ENCODE peak calls at places on chromosomes 6 and 20, in four cellular contexts. L, X, N and R are unnamed samples. For H3K27me3, the result is how much of the 10 kb centered on the place peaks cover.

GRCh38 chr6:30798501-30798900 is 54.2 kb upstream of the IER3 start:
- DNase-seq in L (no peak), X (no peak), N (no peak), R (no peak)

GRCh38 chr20:45346851-45347250 is 1.4 kb downstream of the SDC4 start:
- DNase-seq in L (no peak), X (no peak), N (no peak), R (no peak)

GRCh38 chr6:28910901-28911680 is 12.7 kb downstream of the TRIM27 start:
- DNase-seq in L (no peak), X (no peak), N (no peak), R (no peak)

GRCh38 chr6:99979953-99980352 is 14.1 kb downstream of the MCHR2 start:
- DNase-seq in L (no peak), X (no peak), N (no peak), R (no peak)

GRCh38 chr6:90416322-90416721 is 119.7 kb upstream of the BACH2 start:
- DNase-seq in L (no peak), X (no peak), N (no peak), R (no peak)

GRCh38 chr20:43372051-43372450 is 85.6 kb upstream of the SRSF6 start:
- DNase-seq in L (no peak), X (no peak), N (no peak), R (no peak)

GRCh38 chr6:169145991-169146501 is 107.6 kb downstream of the THBS2 start:
- DNase-seq in L (no peak), X (no peak), N (no peak), R (no peak)

GRCh38 chr20:34984756-34985261 is 29.1 kb downstream of the MYH7B start:
- DNase-seq in L (no peak), X (no peak), N (no peak), R (no peak)

GRCh38 chr20:56592211-56592610 is 36.9 kb upstream of the TFAP2C start:
- DNase-seq in L (no peak), X (no peak), N (no peak), R (no peak)

GRCh38 chr20:48791666-48792071 is 36.1 kb downstream of the PREX1 start:
- DNase-seq in L (no peak), X (no peak), N (no peak), R (no peak)

GRCh38 chr6:32432050-32432450 is 7.6 kb upstream of the HLA-DRA start:
- DNase-seq in L (peak), X (no peak), N (no peak), R (no peak)

GRCh38 chr20:9294081-9294480 is 220.3 kb upstream of the LAMP5 start:
- DNase-seq in L (no peak), X (no peak), N (no peak), R (no peak)

GRCh38 chr6:89268776-89269175 is 46.3 kb downstream of the GABRR2 start:
- DNase-seq in L (no peak), X (no peak), N (no peak), R (no peak)

GRCh38 chr20:46695888-46696287 is 6.6 kb upstream of the TP53RK start:
- DNase-seq in L (no peak), X (no peak), N (no peak), R (no peak)

GRCh38 chr20:39059036-39059435 is 96.9 kb downstream of the DHX35 start:
- DNase-seq in L (no peak), X (no peak), N (no peak), R (no peak)
- H3K27me3 ChIP-seq in L (under half), X (under half), N (under half), R (under half)

GRCh38 chr20:607476-607875 is 2.6 kb downstream of the TCF15 start:
- DNase-seq in L (no peak), X (no peak), N (no peak), R (no peak)
- H3K27me3 ChIP-seq in L (under half), X (half or more), N (under half), R (under half)

DNA sequence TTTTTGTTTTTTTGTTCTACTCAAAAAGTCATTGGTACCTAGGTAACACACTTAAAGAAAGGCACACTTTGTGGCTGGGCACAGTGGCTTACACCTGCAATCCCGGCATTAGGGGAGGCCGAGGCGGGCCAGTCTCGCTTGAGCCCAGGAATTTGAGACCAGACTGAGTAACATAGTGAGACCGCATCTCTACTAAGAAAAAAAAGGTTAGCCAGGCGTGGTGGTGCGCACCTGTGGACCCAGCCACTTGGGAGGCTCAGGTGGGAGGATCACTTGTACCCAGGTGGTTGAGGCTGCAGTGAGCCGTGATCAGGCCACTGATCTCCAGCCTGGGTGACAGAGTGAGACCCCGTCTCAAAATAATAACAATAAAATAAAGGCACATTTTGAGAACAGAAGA is 67.4 kb upstream of the BHLHE23 start:
- DNase-seq in L (no peak), X (no peak), N (no peak), R (no peak)
- H3K27me3 ChIP-seq in L (under half), X (half or more), N (under half), R (under half)

DNA sequence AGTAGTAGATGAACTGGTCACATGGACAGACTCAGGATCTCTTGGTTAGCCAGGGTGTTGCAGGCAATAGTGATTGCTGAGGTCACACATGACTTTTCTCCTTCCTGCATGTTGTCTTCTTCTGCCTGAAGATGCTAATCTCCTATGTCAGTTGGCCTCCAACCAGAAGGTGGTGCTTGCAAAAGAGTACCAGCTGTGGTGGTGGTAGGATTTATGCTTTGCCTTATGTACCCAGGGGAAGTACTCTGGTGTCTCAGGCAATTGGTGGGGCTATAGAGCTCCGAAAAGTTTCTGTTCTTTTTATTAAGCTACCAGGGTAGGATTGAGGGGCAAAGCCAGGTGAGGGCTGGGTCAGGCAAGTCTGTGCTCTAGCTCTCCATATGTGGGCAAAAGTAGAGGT is 98.5 kb downstream of the CARMIL1 start:
- DNase-seq in L (no peak), X (no peak), N (no peak), R (no peak)
- H3K27me3 ChIP-seq in L (under half), X (under half), N (under half), R (under half)

GRCh38 chr20:3082955-3083952 is 1.3 kb downstream of the AVP start:
- DNase-seq in L (no peak), X (no peak), N (no peak), R (no peak)
- H3K27me3 ChIP-seq in L (under half), X (half or more), N (under half), R (under half)

GRCh38 chr20:611047-611842 is 1.1 kb upstream of the TCF15 start:
- DNase-seq in L (no peak), X (no peak), N (no peak), R (no peak)

GRCh38 chr20:609371-609964 is 641 bp downstream of the TCF15 start:
- DNase-seq in L (no peak), X (no peak), N (no peak), R (no peak)

GRCh38 chr20:611843-612185 is 1.7 kb upstream of the TCF15 start:
- DNase-seq in L (no peak), X (no peak), N (no peak), R (no peak)

GRCh38 chr20:610130-611046 is at the start of gene TCF15:
- DNase-seq in L (no peak), X (peak), N (peak), R (no peak)

GRCh38 chr20:608970-609369 is 1.1 kb downstream of the TCF15 start:
- DNase-seq in L (no peak), X (no peak), N (no peak), R (no peak)
- H3K27me3 ChIP-seq in L (under half), X (half or more), N (under half), R (under half)

DNA sequence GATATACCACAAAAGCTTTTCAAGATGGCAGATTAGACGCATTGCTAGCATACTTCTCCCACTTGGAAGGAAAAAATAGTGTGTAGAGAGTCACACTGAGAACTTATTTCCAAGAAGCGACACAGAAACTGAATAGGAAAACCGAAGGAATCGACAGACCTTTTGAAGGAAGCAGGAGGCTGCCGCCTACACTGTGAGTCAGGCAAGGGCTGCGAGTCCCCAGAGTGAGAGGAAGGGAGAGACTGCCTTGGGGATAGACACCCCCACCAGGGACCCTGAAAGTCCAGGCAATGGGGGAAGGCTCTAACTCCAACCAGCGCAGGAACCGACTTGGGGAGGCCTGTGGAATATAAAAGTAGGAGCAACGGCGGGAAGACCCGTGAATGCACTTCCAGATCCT is 53.7 kb upstream of the SIRPG start:
- DNase-seq in L (no peak), X (no peak), N (no peak), R (no peak)
- H3K27me3 ChIP-seq in L (under half), X (under half), N (half or more), R (under half)

GRCh38 chr20:38644588-38644987 is 43.0 kb downstream of the ARHGAP40 start:
- DNase-seq in L (no peak), X (no peak), N (no peak), R (no peak)
- H3K27me3 ChIP-seq in L (under half), X (half or more), N (under half), R (under half)

DNA sequence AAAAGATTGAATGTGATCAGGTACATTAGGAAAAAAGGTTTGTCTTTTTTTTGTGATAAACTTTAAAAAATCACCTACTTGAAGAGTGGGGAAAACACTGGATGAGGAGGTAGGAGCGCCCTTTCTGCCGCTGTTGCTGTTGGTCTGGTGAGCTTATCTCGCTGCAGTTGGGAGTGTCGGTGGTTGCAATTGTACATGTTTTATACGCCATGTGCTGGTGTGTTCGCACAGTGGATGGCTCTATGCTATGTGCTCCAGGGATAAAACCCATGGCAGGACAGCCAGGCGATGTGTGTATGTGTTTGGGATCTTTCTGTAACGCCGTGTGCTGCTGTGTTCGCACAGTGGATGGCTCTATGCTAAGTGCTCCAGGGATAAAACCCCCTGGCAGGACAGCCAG is 1.7 kb downstream of the SLC22A3 start:
- DNase-seq in L (no peak), X (no peak), N (no peak), R (no peak)
- H3K27me3 ChIP-seq in L (under half), X (half or more), N (half or more), R (under half)

GRCh38 chr6:97049254-97050004 is 124.9 kb downstream of the KLHL32 start:
- DNase-seq in L (no peak), X (no peak), N (no peak), R (no peak)

GRCh38 chr6:97048771-97049170 is 124.2 kb downstream of the KLHL32 start:
- DNase-seq in L (no peak), X (no peak), N (no peak), R (no peak)

GRCh38 chr6:97053643-97054411 is 129.3 kb downstream of the KLHL32 start:
- DNase-seq in L (no peak), X (no peak), N (no peak), R (no peak)

GRCh38 chr6:97055743-97056142 is 131.2 kb downstream of the KLHL32 start:
- DNase-seq in L (no peak), X (no peak), N (no peak), R (no peak)

GRCh38 chr6:97052152-97052787 is 127.7 kb downstream of the KLHL32 start:
- DNase-seq in L (no peak), X (no peak), N (no peak), R (no peak)
- H3K27me3 ChIP-seq in L (under half), X (under half), N (under half), R (under half)